ENCODE peak calls at places on chromosomes 5 and 9, in nine cellular contexts. M is endothelial cell of umbilical vein; U is PC-3; T is tibial nerve; P is hepatocyte; I is sigmoid colon; E is CD8-positive, alpha-beta T cell; D is neuronal stem cell; W is neural progenitor cell. X is an unnamed sample.

GRCh38 chr9:28909526-28909925 is 1336.2 kb upstream of the C9orf72 start:
- DNase-seq in I (no peak), T (no peak), M (no peak), P (no peak), U (no peak), D (no peak), W (no peak), E (no peak), X (no peak)

GRCh38 chr9:3059781-3060468 is 216.0 kb upstream of the PUM3 start:
- DNase-seq in E (no peak), P (no peak), T (no peak), U (no peak), W (no peak), D (no peak), I (no peak), M (no peak), X (no peak)

GRCh38 chr5:172453206-172453985 is 929 bp downstream of the SH3PXD2B start:
- DNase-seq in W (peak; percentile 88), M (peak; percentile 36), D (peak; percentile 71), I (peak; percentile 82), E (no peak), U (no peak), P (peak; percentile 89), T (no peak), X (no peak)

GRCh38 chr5:60463179-60463868 is 236.6 kb downstream of the DEPDC1B start:
- DNase-seq in E (no peak), W (no peak), P (peak; percentile 55), I (no peak), U (no peak), T (no peak), D (no peak), M (no peak), X (no peak)

GRCh38 chr5:132058646-132059042 is 1.8 kb upstream of the IL3 start:
- DNase-seq in M (no peak), D (no peak), I (peak; percentile 33), E (no peak), T (no peak), U (no peak), P (no peak), W (no peak), X (no peak)

GRCh38 chr5:171387970-171388815 is 544 bp downstream of the NPM1 start:
- DNase-seq in U (peak; percentile 74), E (peak; percentile 83), I (peak; percentile 88), M (peak; percentile 68), W (peak; percentile 81), T (peak; percentile 61), D (peak; percentile 58), P (peak; percentile 89), X (peak; percentile 49)

GRCh38 chr9:96061293-96061987 is 185.9 kb downstream of the ERCC6L2 start:
- DNase-seq in M (peak; percentile 65), W (peak; percentile 50), E (peak; percentile 52), I (no peak), D (no peak), U (peak; percentile 35), T (no peak), P (peak; percentile 65), X (no peak)

GRCh38 chr9:37464426-37465248 is 613 bp downstream of the ZBTB5 start:
- DNase-seq in P (peak; percentile 91), E (peak; percentile 60), T (peak; percentile 53), W (no peak), U (peak; percentile 42), M (peak; percentile 89), D (no peak), I (peak; percentile 91), X (peak; percentile 62)

GRCh38 chr5:6236170-6236793 is 142.1 kb downstream of the MED10 start:
- DNase-seq in W (no peak), M (no peak), D (no peak), E (no peak), T (no peak), P (no peak), U (peak; percentile 97), I (no peak), X (no peak)

DNA sequence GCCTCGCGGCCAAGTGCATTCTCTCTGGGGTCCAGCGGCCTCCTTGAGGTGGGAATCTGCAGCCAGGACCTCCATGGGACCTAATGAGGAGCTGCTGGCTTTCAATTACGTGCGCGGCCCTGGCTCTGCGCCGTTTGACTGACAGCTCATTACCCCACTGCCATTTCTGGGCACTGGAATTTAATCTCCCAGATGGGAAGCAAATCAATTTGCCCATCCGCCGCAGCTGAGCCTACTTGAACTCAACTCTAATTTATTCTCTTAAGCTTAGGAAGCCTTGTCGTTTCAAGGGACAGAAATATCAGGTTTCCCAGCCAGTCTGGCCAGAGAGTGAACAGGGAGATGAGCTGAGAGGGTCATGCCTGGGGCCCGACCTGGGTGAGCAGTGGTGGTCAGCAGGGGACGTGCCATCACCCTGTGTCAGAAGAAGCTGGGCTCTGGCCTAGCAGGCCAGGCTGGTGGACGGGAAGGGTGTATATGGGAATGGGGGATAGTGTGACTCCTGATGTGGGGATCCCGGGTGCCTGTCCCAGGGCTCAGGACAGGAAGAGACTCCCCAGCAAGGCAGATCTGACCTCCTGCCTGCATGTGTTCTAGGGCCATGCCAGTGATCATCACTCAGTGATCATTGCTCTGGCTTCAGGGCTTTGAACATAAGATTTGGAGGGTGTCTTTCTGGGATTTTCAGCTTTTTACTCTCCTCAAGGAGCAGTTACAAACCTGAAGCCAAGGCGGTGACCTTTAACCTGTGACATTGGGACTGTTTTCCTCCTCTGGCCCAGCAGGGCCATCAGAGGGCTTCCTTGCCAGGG is 69.7 kb downstream of the MACROH2A1 start:
- DNase-seq in I (no peak), W (no peak), E (no peak), T (no peak), P (no peak), U (no peak), D (no peak), M (no peak), X (no peak)
- H3K27ac ChIP-seq in I (no peak overlapping the region), W (no peak overlapping the region), E (no peak overlapping the region), T (no peak overlapping the region), P (no peak overlapping the region), U (no peak overlapping the region), D (no peak overlapping the region), M (no peak overlapping the region), X (no peak overlapping the region)

DNA sequence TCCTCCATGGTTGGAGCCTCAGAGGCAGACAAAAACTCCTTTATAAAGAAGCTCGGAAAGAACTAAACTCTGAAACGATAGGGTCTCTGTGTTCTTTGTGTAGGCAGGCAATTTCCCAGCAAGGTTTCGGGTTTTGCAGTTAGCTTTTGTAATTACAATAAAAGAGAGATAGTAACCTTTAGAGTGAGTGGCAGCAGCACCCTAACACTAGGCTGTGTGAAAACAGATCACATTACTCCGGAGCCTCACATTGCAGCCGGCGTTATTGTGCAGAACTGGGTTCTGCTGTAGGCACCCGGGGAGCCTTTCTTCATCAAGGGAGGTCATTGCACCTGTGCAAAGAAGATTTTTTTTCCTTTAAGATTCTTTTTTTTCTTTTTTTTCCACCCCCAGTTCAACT is 115.8 kb upstream of the MAP3K1 start:
- DNase-seq in T (no peak), M (no peak), D (no peak), I (no peak), W (peak; percentile 56), U (no peak), E (no peak), P (no peak), X (no peak)
- H3K27ac ChIP-seq in T (no peak overlapping the region), M (no peak overlapping the region), D (no peak overlapping the region), I (no peak overlapping the region), W (no peak overlapping the region), U (no peak overlapping the region), E (no peak overlapping the region), P (peak overlapping the region; percentile 41), X (no peak overlapping the region)

DNA sequence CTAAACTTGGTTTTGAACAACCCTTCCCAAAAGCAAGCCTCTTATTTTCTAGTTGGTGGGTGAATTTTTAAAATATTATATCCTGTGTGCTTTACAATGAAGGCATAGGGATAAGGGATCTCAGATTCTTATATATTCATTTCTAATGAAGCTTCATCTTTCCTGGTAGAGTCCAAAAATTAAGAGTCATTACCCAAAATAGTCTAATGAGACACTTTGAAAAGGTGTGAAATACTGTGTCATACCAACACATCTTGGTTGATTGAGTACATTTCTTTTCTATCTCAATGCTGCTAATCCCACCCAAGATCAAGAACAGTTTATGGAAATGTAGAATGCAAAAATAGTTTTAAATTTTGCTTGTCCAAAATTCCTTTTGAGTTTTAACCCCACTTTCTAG is 7.4 kb downstream of the EBF1 start:
- DNase-seq in E (no peak), T (no peak), D (no peak), I (no peak), P (no peak), W (no peak), M (no peak), U (no peak), X (no peak)
- H3K27ac ChIP-seq in E (no peak overlapping the region), T (no peak overlapping the region), D (no peak overlapping the region), I (no peak overlapping the region), P (no peak overlapping the region), W (no peak overlapping the region), M (no peak overlapping the region), U (no peak overlapping the region), X (peak overlapping the region; percentile 53)

GRCh38 chr5:89301572-89302025 is 418.6 kb upstream of the MEF2C start:
- DNase-seq in W (no peak), U (no peak), D (no peak), P (no peak), T (no peak), E (no peak), M (no peak), I (no peak), X (no peak)
- H3K27ac ChIP-seq in W (no peak overlapping the region), U (no peak overlapping the region), D (no peak overlapping the region), P (no peak overlapping the region), T (no peak overlapping the region), E (no peak overlapping the region), M (no peak overlapping the region), I (no peak overlapping the region), X (no peak overlapping the region)

GRCh38 chr5:176542135-176542595 is 5.0 kb upstream of the RNF44 start:
- DNase-seq in E (peak; percentile 72), T (no peak), M (no peak), I (no peak), W (no peak), D (no peak), P (no peak), U (no peak), X (no peak)
- H3K27ac ChIP-seq in E (peak overlapping the region; percentile 65), T (peak overlapping the region; percentile 86), M (no peak overlapping the region), I (peak overlapping the region; percentile 86), W (no peak overlapping the region), D (no peak overlapping the region), P (peak overlapping the region; percentile 97), U (no peak overlapping the region), X (peak overlapping the region; percentile 94)

GRCh38 chr9:14911046-14911445 is 818 bp upstream of the FREM1 start:
- DNase-seq in U (no peak), T (no peak), M (no peak), I (no peak), P (no peak), E (no peak), W (no peak), D (no peak), X (no peak)
- H3K27ac ChIP-seq in U (no peak overlapping the region), T (no peak overlapping the region), M (no peak overlapping the region), I (peak overlapping the region; percentile 76), P (peak overlapping the region; percentile 81), E (no peak overlapping the region), W (no peak overlapping the region), D (no peak overlapping the region), X (no peak overlapping the region)

GRCh38 chr9:126915846-126916543 is 1.4 kb downstream of the RALGPS1 start:
- DNase-seq in D (no peak), W (no peak), P (peak; percentile 56), T (no peak), U (no peak), E (no peak), I (no peak), M (no peak), X (no peak)
- H3K27ac ChIP-seq in D (no peak overlapping the region), W (no peak overlapping the region), P (peak overlapping the region; percentile 91), T (peak overlapping the region; percentile 50), U (no peak overlapping the region), E (no peak overlapping the region), I (no peak overlapping the region), M (no peak overlapping the region), X (no peak overlapping the region)